ENCODE peak calls at places on chromosomes 11 and 22, in five cellular contexts. X, H, D, N and P are unnamed samples.

GRCh38 chr11:74142624-74143023 is 28.2 kb downstream of the C2CD3 start:
- DNase-seq in D (no peak), H (no peak), X (no peak), N (no peak), P (no peak)

GRCh38 chr22:24474649-24475048 is 20.5 kb upstream of the UPB1 start:
- DNase-seq in D (no peak), N (no peak), H (no peak), X (peak; percentile 33), P (no peak)

GRCh38 chr11:1087279-1087960 is 12.7 kb downstream of the MUC2 start:
- DNase-seq in N (no peak), H (no peak), D (no peak), X (no peak), P (no peak)

GRCh38 chr11:20640401-20640800 is 29.0 kb upstream of the NELL1 start:
- DNase-seq in H (no peak), D (no peak), N (no peak), X (no peak), P (no peak)

GRCh38 chr11:33545941-33546340 is 154.7 kb downstream of the C11orf91 start:
- DNase-seq in D (no peak), X (no peak), H (no peak), N (no peak), P (no peak)

GRCh38 chr22:36180038-36180880 is 19.7 kb upstream of the APOL3 start:
- DNase-seq in N (peak; percentile 87), X (peak; percentile 62), D (peak; percentile 87), H (peak; percentile 58), P (peak; percentile 93)

GRCh38 chr11:62513651-62514050 is 33.0 kb downstream of the AHNAK start:
- DNase-seq in H (no peak), D (no peak), N (no peak), X (no peak), P (no peak)

GRCh38 chr11:45354976-45355705 is 69.0 kb upstream of the SYT13 start:
- DNase-seq in H (peak; percentile 79), N (peak; percentile 70), X (peak; percentile 83), D (peak; percentile 38), P (peak; percentile 91)

GRCh38 chr11:1402776-1403620 is 13.3 kb downstream of the BRSK2 start:
- DNase-seq in H (no peak), X (peak; percentile 44), D (no peak), N (no peak), P (no peak)

GRCh38 chr11:20477418-20478090 is 90.0 kb downstream of the PRMT3 start:
- DNase-seq in H (no peak), D (no peak), N (no peak), X (no peak), P (no peak)

GRCh38 chr11:122293298-122294023 is 177.4 kb upstream of the BLID start:
- DNase-seq in N (no peak), D (no peak), X (no peak), H (peak; percentile 59), P (no peak)

GRCh38 chr11:71211631-71212030 is 40.7 kb downstream of the SHANK2 start:
- DNase-seq in H (no peak), X (no peak), N (no peak), D (no peak), P (no peak)